ENCODE peak calls at places on chromosomes 16 and 17, in five cellular contexts. D is activated CD8-positive, alpha-beta T cell treated with anti-CD3 and anti-CD28 coated beads for 36 hours; E is RPMI8226; X is activated gamma-delta T cell treated with anti-CD3 and anti-CD28 coated beads, Interleukin-2, amount 50 U/mL, for 16 hours; Y is colonic mucosa. I is an unnamed sample.

GRCh38 chr16:3157229-3158013 is 22.6 kb downstream of the ZNF213 start:
- DNase-seq in D (peak; percentile 75), Y (peak; percentile 84), E (peak; percentile 73), X (peak; percentile 46), I (peak; percentile 71)

GRCh38 chr16:88993006-88993787 is 16.2 kb upstream of the CBFA2T3 start:
- DNase-seq in Y (no peak), X (no peak), E (peak; percentile 44), D (no peak), I (peak; percentile 35)

GRCh38 chr17:45228985-45229517 is 7.4 kb downstream of the FMNL1 start:
- DNase-seq in E (peak; percentile 85), Y (peak; percentile 76), D (peak; percentile 96), X (peak; percentile 79), I (peak; percentile 77)

GRCh38 chr16:2835638-2836493 is 5.8 kb downstream of the ZG16B start:
- DNase-seq in Y (peak; percentile 70), X (no peak), E (no peak), D (no peak), I (peak; percentile 38)

GRCh38 chr16:10493276-10493675 is 87.1 kb downstream of the EMP2 start:
- DNase-seq in D (no peak), X (no peak), E (no peak), Y (no peak), I (no peak)

GRCh38 chr17:78315355-78316114 is 44.3 kb downstream of the SOCS3 start:
- DNase-seq in Y (peak; percentile 88), E (no peak), X (no peak), D (peak; percentile 77), I (peak; percentile 81)

GRCh38 chr17:73357981-73358380 is 46.2 kb upstream of the CDC42EP4 start:
- DNase-seq in D (no peak), X (no peak), Y (no peak), E (no peak), I (no peak)

GRCh38 chr17:75344664-75345063 is 55.4 kb upstream of the SLC25A19 start:
- DNase-seq in D (peak; percentile 49), Y (no peak), X (peak; percentile 14), E (no peak), I (no peak)

GRCh38 chr17:40490289-40490853 is 11.1 kb downstream of the TNS4 start:
- DNase-seq in E (peak; percentile 64), D (peak; percentile 51), X (no peak), Y (peak; percentile 74), I (peak; percentile 80)

GRCh38 chr17:67999291-67999911 is 3.1 kb upstream of the C17orf58 start:
- DNase-seq in X (no peak), D (no peak), E (no peak), Y (no peak), I (no peak)

GRCh38 chr16:81558444-81559175 is 114.0 kb downstream of the CMIP start:
- DNase-seq in D (no peak), E (no peak), Y (peak; percentile 93), X (no peak), I (peak; percentile 88)

GRCh38 chr17:57463103-57463885 is 207.0 kb downstream of the MSI2 start:
- DNase-seq in Y (no peak), D (peak; percentile 95), X (peak; percentile 55), E (no peak), I (no peak)

GRCh38 chr16:57519796-57520360 is 16.5 kb downstream of the CCDC102A start:
- DNase-seq in D (peak; percentile 90), E (peak; percentile 83), X (peak; percentile 76), Y (peak; percentile 83), I (peak; percentile 88)

GRCh38 chr16:84141143-84141670 is 3.8 kb downstream of the HSDL1 start:
- DNase-seq in E (no peak), Y (no peak), X (no peak), D (peak; percentile 48), I (no peak)

GRCh38 chr16:4892356-4893102 is 44.4 kb downstream of the PPL start:
- DNase-seq in D (no peak), E (no peak), Y (no peak), X (no peak), I (no peak)

GRCh38 chr17:48442819-48443218 is 12.8 kb upstream of the SKAP1 start:
- DNase-seq in X (no peak), E (no peak), Y (no peak), D (no peak), I (no peak)

GRCh38 chr16:29680180-29680598 is 1.2 kb downstream of the QPRT start:
- DNase-seq in D (no peak), X (no peak), E (no peak), Y (peak; percentile 75), I (peak; percentile 69)

GRCh38 chr16:30095166-30096078 is 591 bp downstream of the YPEL3 start:
- DNase-seq in X (no peak), Y (peak; percentile 50), E (peak; percentile 13), D (peak; percentile 35), I (peak; percentile 64)

GRCh38 chr17:31917065-31917529 is 15.6 kb upstream of the UTP6 start:
- DNase-seq in Y (no peak), X (no peak), D (no peak), E (peak; percentile 11), I (no peak)

GRCh38 chr16:82037251-82037650 is 2.2 kb downstream of the HSD17B2 start:
- DNase-seq in E (no peak), D (no peak), Y (no peak), X (no peak), I (no peak)

GRCh38 chr16:88920618-88921602 is 54.5 kb upstream of the PABPN1L start:
- DNase-seq in Y (peak; percentile 78), X (no peak), E (no peak), D (peak; percentile 60), I (peak; percentile 75)

GRCh38 chr17:39144414-39144813 is 7.0 kb downstream of the PLXDC1 start:
- DNase-seq in Y (peak; percentile 70), E (peak; percentile 68), D (no peak), X (no peak), I (peak; percentile 62)

GRCh38 chr16:49019081-49019633 is 262.5 kb downstream of the CBLN1 start:
- DNase-seq in D (no peak), E (no peak), X (no peak), Y (no peak), I (no peak)

GRCh38 chr17:44906010-44906646 is 6.9 kb upstream of the EFTUD2 start:
- DNase-seq in Y (no peak), D (no peak), E (no peak), X (no peak), I (no peak)

GRCh38 chr17:79003661-79004411 is 5.7 kb downstream of the CANT1 start:
- DNase-seq in Y (peak; percentile 27), E (no peak), X (no peak), D (no peak), I (peak; percentile 51)

GRCh38 chr16:2798723-2799204 is 494 bp downstream of the PRSS41 start:
- DNase-seq in D (no peak), E (no peak), X (no peak), Y (no peak), I (peak; percentile 36)

GRCh38 chr16:77540656-77541055 is 105.8 kb upstream of the ADAMTS18 start:
- DNase-seq in E (no peak), Y (no peak), X (no peak), D (no peak), I (no peak)

GRCh38 chr17:7083592-7083991 is 3.5 kb upstream of the CLEC10A start:
- DNase-seq in Y (no peak), D (no peak), E (no peak), X (no peak), I (no peak)

GRCh38 chr17:63240106-63240505 is 206.0 kb downstream of the CYB561 start:
- DNase-seq in E (no peak), X (no peak), D (no peak), Y (no peak), I (no peak)

GRCh38 chr16:7148606-7149005 is 184.0 kb upstream of the RBFOX1 start:
- DNase-seq in D (no peak), E (no peak), Y (no peak), X (no peak), I (no peak)

GRCh38 chr17:76472258-76472645 is 4.8 kb downstream of the AANAT start:
- DNase-seq in Y (no peak), E (no peak), X (no peak), D (no peak), I (peak; percentile 39)

GRCh38 chr17:31609331-31609730 is 217.9 kb downstream of the RAB11FIP4 start:
- DNase-seq in X (no peak), Y (no peak), E (no peak), D (no peak), I (no peak)

GRCh38 chr16:61412562-61412961 is 623.7 kb downstream of the CDH8 start:
- DNase-seq in Y (no peak), D (no peak), E (no peak), X (no peak), I (no peak)

GRCh38 chr17:40530988-40531971 is 29.9 kb upstream of the TNS4 start:
- DNase-seq in X (peak; percentile 55), E (no peak), D (peak; percentile 94), Y (no peak), I (no peak)

GRCh38 chr17:28501421-28502284 is 4.5 kb upstream of the FOXN1 start:
- DNase-seq in Y (peak; percentile 59), X (no peak), E (no peak), D (no peak), I (peak; percentile 48)